ENCODE peak calls at places on chromosome 13, in five cellular contexts. One of them, this sample, is unnamed.

GRCh38 chr13:23467932-23468278 is 34.4 kb upstream of the SACS start:
- DNase-seq in stomach: no peak
- DNase-seq in esophagus muscularis mucosa: no peak
- DNase-seq in breast epithelium: no peak
- DNase-seq in spleen: no peak
- DNase-seq in this sample: no peak

GRCh38 chr13:42984691-42985090 is 7.3 kb downstream of the EPSTI1 start:
- DNase-seq in stomach: no peak
- DNase-seq in esophagus muscularis mucosa: no peak
- DNase-seq in breast epithelium: no peak
- DNase-seq in spleen: no peak
- DNase-seq in this sample: no peak

GRCh38 chr13:107365466-107366215 is 797.7 kb upstream of the ARGLU1 start:
- DNase-seq in stomach: no peak
- DNase-seq in esophagus muscularis mucosa: no peak
- DNase-seq in breast epithelium: no peak
- DNase-seq in spleen: no peak
- DNase-seq in this sample: no peak

GRCh38 chr13:73201601-73202000 is 142.8 kb downstream of the KLF5 start:
- DNase-seq in stomach: no peak
- DNase-seq in esophagus muscularis mucosa: no peak
- DNase-seq in breast epithelium: no peak
- DNase-seq in spleen: no peak
- DNase-seq in this sample: no peak

GRCh38 chr13:30376426-30377311 is 45.6 kb upstream of the UBE2L5 start:
- DNase-seq in stomach: peak; percentile 45
- DNase-seq in esophagus muscularis mucosa: no peak
- DNase-seq in breast epithelium: no peak
- DNase-seq in spleen: peak; percentile 91
- DNase-seq in this sample: peak; percentile 67

GRCh38 chr13:33176526-33176925 is 109.0 kb downstream of the STARD13 start:
- DNase-seq in stomach: no peak
- DNase-seq in esophagus muscularis mucosa: no peak
- DNase-seq in breast epithelium: no peak
- DNase-seq in spleen: no peak
- DNase-seq in this sample: no peak

GRCh38 chr13:53460776-53461175 is 432.2 kb downstream of the OLFM4 start:
- DNase-seq in stomach: no peak
- DNase-seq in esophagus muscularis mucosa: no peak
- DNase-seq in breast epithelium: no peak
- DNase-seq in spleen: no peak
- DNase-seq in this sample: no peak

GRCh38 chr13:85665286-85665685 is 133.9 kb downstream of the SLITRK6 start:
- DNase-seq in stomach: no peak
- DNase-seq in esophagus muscularis mucosa: no peak
- DNase-seq in breast epithelium: no peak
- DNase-seq in spleen: no peak
- DNase-seq in this sample: no peak

GRCh38 chr13:57739791-57740190 is 108.2 kb downstream of the PCDH17 start:
- DNase-seq in stomach: no peak
- DNase-seq in esophagus muscularis mucosa: no peak
- DNase-seq in breast epithelium: no peak
- DNase-seq in spleen: no peak
- DNase-seq in this sample: no peak

GRCh38 chr13:40205771-40206240 is 460.6 kb downstream of the FOXO1 start:
- DNase-seq in stomach: no peak
- DNase-seq in esophagus muscularis mucosa: no peak
- DNase-seq in breast epithelium: no peak
- DNase-seq in spleen: no peak
- DNase-seq in this sample: no peak

GRCh38 chr13:114288157-114288591 is 6.8 kb downstream of the UPF3A start:
- DNase-seq in stomach: no peak
- DNase-seq in esophagus muscularis mucosa: no peak
- DNase-seq in breast epithelium: no peak
- DNase-seq in spleen: peak; percentile 51
- DNase-seq in this sample: no peak
- TF ChIP-seq POLR2A in stomach: no peak
- TF ChIP-seq POLR2A in esophagus muscularis mucosa: no peak
- TF ChIP-seq POLR2A in breast epithelium: no peak
- TF ChIP-seq POLR2A in spleen: no peak
- TF ChIP-seq POLR2A in this sample: no peak

DNA sequence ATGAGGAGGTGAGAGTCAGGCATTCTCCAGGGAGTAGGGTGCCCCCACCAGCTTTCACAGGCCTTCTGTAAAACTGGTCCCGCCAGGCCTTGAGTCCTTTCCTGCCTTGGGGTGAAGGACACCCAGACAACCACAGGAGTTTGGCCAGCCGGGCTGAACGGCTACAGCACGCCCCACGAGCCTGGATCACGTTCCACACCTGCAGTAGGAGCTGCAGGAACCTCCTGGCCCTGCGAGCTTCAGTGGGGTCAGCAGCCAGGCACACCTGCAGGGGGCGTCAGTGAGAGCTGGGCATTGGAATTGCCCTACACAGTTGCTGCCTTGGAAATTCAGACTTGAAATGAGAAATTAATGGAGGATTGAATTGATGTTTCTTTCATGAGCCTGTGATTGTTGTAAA is 45.7 kb downstream of the COL4A2 start:
- DNase-seq in stomach: no peak
- DNase-seq in esophagus muscularis mucosa: no peak
- DNase-seq in breast epithelium: no peak
- DNase-seq in spleen: no peak
- DNase-seq in this sample: no peak
- H3K4me1 ChIP-seq in stomach: peaks cover 36% of the 10 kb centered on the region
- H3K4me1 ChIP-seq in esophagus muscularis mucosa: peaks cover 58% of the 10 kb centered on the region
- H3K4me1 ChIP-seq in breast epithelium: no peaks in the 10 kb centered on the region
- H3K4me1 ChIP-seq in spleen: peaks cover 10% of the 10 kb centered on the region
- H3K4me1 ChIP-seq in this sample: peaks cover 24% of the 10 kb centered on the region

GRCh38 chr13:90680826-90681225 is 666.7 kb upstream of the MIR17HG start:
- DNase-seq in stomach: no peak
- DNase-seq in esophagus muscularis mucosa: no peak
- DNase-seq in breast epithelium: no peak
- DNase-seq in spleen: no peak
- DNase-seq in this sample: no peak

GRCh38 chr13:90689111-90689510 is 658.4 kb upstream of the MIR17HG start:
- DNase-seq in stomach: no peak
- DNase-seq in esophagus muscularis mucosa: no peak
- DNase-seq in breast epithelium: no peak
- DNase-seq in spleen: no peak
- DNase-seq in this sample: no peak

GRCh38 chr13:90686438-90686837 is 661.0 kb upstream of the MIR17HG start:
- DNase-seq in stomach: no peak
- DNase-seq in esophagus muscularis mucosa: no peak
- DNase-seq in breast epithelium: no peak
- DNase-seq in spleen: no peak
- DNase-seq in this sample: no peak

DNA sequence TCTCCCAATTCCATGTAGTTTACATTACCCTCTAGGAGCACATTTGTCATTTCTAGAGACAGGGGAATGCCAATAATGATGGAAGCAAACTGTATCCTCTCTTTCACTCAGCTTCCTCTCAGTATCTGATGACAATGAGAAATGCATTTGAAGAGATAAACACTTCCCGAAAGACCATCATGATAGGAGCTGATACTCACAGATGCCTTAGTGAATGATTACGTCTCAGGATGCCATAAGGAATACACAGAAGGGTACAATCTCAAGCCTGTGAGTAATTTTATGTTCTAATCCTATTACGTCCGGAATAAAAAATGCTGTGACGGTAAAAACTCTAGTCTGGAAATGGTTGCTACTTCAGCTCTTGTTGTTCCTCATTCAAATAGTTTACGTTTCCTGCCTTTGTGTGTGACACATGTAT is 663.8 kb upstream of the MIR17HG start:
- DNase-seq in stomach: no peak
- DNase-seq in esophagus muscularis mucosa: no peak
- DNase-seq in breast epithelium: no peak
- DNase-seq in spleen: no peak
- DNase-seq in this sample: no peak
- TF ChIP-seq POLR2AphosphoS5 in stomach: no peak
- TF ChIP-seq POLR2AphosphoS5 in esophagus muscularis mucosa: no peak
- TF ChIP-seq POLR2AphosphoS5 in breast epithelium: no peak
- TF ChIP-seq POLR2AphosphoS5 in spleen: no peak
- TF ChIP-seq POLR2AphosphoS5 in this sample: no peak

DNA sequence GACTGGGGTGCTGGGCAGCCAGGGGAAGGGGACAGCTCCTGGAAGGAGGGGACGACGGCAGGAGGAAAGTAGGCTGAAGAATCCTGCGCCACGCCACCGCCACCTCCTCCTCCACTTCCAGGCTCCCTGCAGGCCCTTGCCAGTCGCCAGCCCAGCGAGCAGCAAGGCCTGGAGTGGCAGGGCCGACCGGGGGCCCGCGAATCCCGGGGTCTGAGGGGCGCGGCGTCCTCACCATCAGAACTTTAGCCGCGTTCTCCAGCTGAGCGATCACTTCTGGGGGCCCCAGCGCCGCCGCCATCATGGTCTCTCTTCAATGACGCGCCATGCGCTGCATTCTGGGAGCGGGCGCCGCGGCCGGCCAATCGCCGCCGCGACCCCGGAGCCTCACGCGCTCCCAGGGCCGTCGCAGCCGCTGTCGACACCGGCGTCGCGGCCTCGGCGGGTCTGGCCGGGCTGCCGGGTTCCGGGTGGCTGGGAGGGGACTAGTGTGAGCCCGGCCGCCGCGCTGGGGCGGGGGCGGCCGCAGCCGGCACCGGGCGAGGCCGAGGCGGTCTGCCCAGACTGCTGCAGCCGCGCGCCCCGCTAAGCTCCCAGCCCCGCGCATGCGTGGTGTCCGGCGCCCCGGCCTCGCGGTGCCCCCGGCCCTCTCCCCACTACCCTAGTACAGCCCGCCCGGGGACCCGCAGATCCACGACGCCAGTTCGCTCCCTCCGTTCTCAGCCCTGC is at the start of gene XPO4:
- DNase-seq in stomach: peak; percentile 80
- DNase-seq in esophagus muscularis mucosa: peak; percentile 93
- DNase-seq in breast epithelium: peak; percentile 69
- DNase-seq in spleen: peak; percentile 94
- DNase-seq in this sample: peak; percentile 81
- TF ChIP-seq POLR2A in stomach: no peak
- TF ChIP-seq POLR2A in esophagus muscularis mucosa: no peak
- TF ChIP-seq POLR2A in breast epithelium: no peak
- TF ChIP-seq POLR2A in spleen: peak; percentile 27
- TF ChIP-seq POLR2A in this sample: peak; percentile 57

GRCh38 chr13:75467009-75467728 is 14.8 kb downstream of the TBC1D4 start:
- DNase-seq in stomach: no peak
- DNase-seq in esophagus muscularis mucosa: no peak
- DNase-seq in breast epithelium: no peak
- DNase-seq in spleen: no peak
- DNase-seq in this sample: no peak

GRCh38 chr13:75468602-75469001 is 13.4 kb downstream of the TBC1D4 start:
- DNase-seq in stomach: no peak
- DNase-seq in esophagus muscularis mucosa: no peak
- DNase-seq in breast epithelium: no peak
- DNase-seq in spleen: no peak
- DNase-seq in this sample: no peak

GRCh38 chr13:75469087-75469486 is 12.9 kb downstream of the TBC1D4 start:
- DNase-seq in stomach: no peak
- DNase-seq in esophagus muscularis mucosa: no peak
- DNase-seq in breast epithelium: no peak
- DNase-seq in spleen: no peak
- DNase-seq in this sample: no peak

GRCh38 chr13:75470676-75471075 is 11.3 kb downstream of the TBC1D4 start:
- DNase-seq in stomach: no peak
- DNase-seq in esophagus muscularis mucosa: no peak
- DNase-seq in breast epithelium: no peak
- DNase-seq in spleen: no peak
- DNase-seq in this sample: no peak

DNA sequence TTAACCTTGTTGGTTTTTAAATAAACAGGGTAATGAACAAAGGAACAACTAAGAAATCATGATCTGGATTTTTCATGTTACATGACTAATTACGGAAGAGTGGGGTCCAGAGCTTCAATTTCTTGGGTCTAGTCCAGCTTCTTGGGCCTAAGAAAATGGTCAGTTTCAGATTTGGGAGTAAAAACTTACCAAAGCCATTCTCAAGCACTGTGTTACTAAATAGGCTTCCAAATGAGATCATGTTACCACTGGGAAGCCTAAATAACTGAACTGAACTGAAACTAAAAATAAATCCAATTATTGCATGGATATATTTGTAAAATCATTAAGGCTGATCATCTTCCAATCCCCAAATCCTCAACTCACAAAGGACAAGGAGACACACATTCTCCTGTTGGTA is 13.9 kb downstream of the TBC1D4 start:
- DNase-seq in stomach: no peak
- DNase-seq in esophagus muscularis mucosa: no peak
- DNase-seq in breast epithelium: no peak
- DNase-seq in spleen: no peak
- DNase-seq in this sample: no peak
- H3K4me1 ChIP-seq in stomach: peaks cover 10% of the 10 kb centered on the region
- H3K4me1 ChIP-seq in esophagus muscularis mucosa: peaks cover 25% of the 10 kb centered on the region
- H3K4me1 ChIP-seq in breast epithelium: no peaks in the 10 kb centered on the region
- H3K4me1 ChIP-seq in spleen: no peaks in the 10 kb centered on the region
- H3K4me1 ChIP-seq in this sample: no peaks in the 10 kb centered on the region

DNA sequence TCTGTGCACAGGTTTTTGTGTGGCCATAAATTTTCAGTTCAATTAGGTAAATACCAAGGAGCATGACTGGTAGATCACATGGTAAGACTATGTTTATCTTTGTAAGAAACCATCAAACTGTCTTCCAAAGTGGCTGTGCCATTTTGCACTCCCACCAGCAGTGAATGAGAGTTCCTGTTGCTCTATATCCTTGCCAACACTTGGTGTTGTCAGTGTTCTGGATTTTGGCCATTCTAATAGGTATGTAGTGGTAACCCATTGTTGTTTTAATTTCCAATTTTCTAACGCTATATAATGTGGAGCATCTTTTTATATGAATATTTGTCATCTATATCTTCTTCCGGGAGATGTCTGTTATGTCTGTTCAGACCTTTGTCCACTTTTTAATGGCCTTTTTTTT is 51.7 kb upstream of the MED4 start:
- DNase-seq in stomach: no peak
- DNase-seq in esophagus muscularis mucosa: no peak
- DNase-seq in breast epithelium: no peak
- DNase-seq in spleen: no peak
- DNase-seq in this sample: no peak
- TF ChIP-seq POLR2AphosphoS5 in stomach: no peak
- TF ChIP-seq POLR2AphosphoS5 in esophagus muscularis mucosa: no peak
- TF ChIP-seq POLR2AphosphoS5 in breast epithelium: no peak
- TF ChIP-seq POLR2AphosphoS5 in spleen: no peak
- TF ChIP-seq POLR2AphosphoS5 in this sample: no peak

DNA sequence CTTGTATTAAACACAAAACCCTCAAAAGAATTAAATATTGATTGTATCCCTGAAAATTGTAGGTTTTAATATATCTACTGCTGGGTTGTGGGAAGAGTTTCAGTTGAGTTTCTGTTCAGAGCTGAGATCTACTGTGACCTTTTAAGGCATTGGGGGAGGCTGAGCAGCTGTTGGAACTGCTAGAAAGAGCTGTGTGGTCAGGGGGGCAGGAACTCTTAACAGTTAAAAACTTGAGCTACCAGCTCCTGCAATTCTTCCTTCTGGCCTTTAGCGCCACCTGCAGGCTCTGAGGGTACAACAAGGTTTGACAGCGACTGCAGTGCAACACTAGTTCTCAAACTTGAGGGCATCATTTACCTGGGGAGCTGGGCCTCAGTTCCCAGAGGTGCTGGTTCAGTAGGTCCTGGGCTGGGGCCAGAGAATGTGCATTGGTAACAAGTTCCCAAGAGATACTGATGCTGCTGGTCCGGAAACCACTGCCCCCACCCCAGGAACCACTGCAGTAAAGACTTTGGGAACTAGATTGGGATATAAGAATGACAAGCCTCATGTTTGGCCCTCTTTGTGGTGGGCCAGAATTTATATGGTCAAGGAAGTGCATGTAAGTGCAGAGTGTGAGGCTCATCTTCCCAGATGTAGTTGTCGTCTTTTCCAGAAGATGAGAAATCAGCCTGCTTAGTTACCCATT is 2.5 kb downstream of the RNASEH2B start:
- DNase-seq in stomach: peak; percentile 91
- DNase-seq in esophagus muscularis mucosa: no peak
- DNase-seq in breast epithelium: peak; percentile 80
- DNase-seq in spleen: peak; percentile 96
- DNase-seq in this sample: peak; percentile 94
- TF ChIP-seq POLR2A in stomach: no peak
- TF ChIP-seq POLR2A in esophagus muscularis mucosa: no peak
- TF ChIP-seq POLR2A in breast epithelium: no peak
- TF ChIP-seq POLR2A in spleen: no peak
- TF ChIP-seq POLR2A in this sample: no peak

This sample was measured in transverse colon.